ENCODE peak calls at places on chromosome 10, in seven cellular contexts. One of them, this sample, is unnamed.

GRCh38 chr10:71963756-71964668 is at the start of gene CHST3:
- DNase-seq in neural crest cell: peak
- DNase-seq in GM06990: no peak
- DNase-seq in CD8-positive, alpha-beta T cell: no peak
- DNase-seq in D721Med: no peak
- DNase-seq in stomach: peak
- DNase-seq in fibroblast of pulmonary artery: peak
- DNase-seq in this sample: no peak

GRCh38 chr10:15658099-15658702 is 61.5 kb downstream of the ITGA8 start:
- DNase-seq in CD8-positive, alpha-beta T cell: no peak
- DNase-seq in neural crest cell: no peak
- DNase-seq in GM06990: no peak
- DNase-seq in D721Med: no peak
- DNase-seq in fibroblast of pulmonary artery: no peak
- DNase-seq in stomach: no peak
- DNase-seq in this sample: no peak

GRCh38 chr10:13670311-13670710 is 83.5 kb downstream of the PRPF18 start:
- DNase-seq in GM06990: no peak
- DNase-seq in D721Med: no peak
- DNase-seq in stomach: no peak
- DNase-seq in CD8-positive, alpha-beta T cell: no peak
- DNase-seq in fibroblast of pulmonary artery: no peak
- DNase-seq in neural crest cell: no peak
- DNase-seq in this sample: no peak

GRCh38 chr10:79320785-79321493 is 26.3 kb upstream of the PPIF start:
- DNase-seq in fibroblast of pulmonary artery: peak
- DNase-seq in stomach: no peak
- DNase-seq in CD8-positive, alpha-beta T cell: no peak
- DNase-seq in neural crest cell: no peak
- DNase-seq in GM06990: no peak
- DNase-seq in D721Med: no peak
- DNase-seq in this sample: peak

GRCh38 chr10:6275022-6275997 is 72.6 kb downstream of the PFKFB3 start:
- DNase-seq in CD8-positive, alpha-beta T cell: peak
- DNase-seq in neural crest cell: peak
- DNase-seq in fibroblast of pulmonary artery: peak
- DNase-seq in D721Med: no peak
- DNase-seq in GM06990: peak
- DNase-seq in stomach: peak
- DNase-seq in this sample: peak

GRCh38 chr10:113111900-113112853 is 162.1 kb downstream of the TCF7L2 start:
- DNase-seq in neural crest cell: no peak
- DNase-seq in D721Med: no peak
- DNase-seq in fibroblast of pulmonary artery: peak
- DNase-seq in CD8-positive, alpha-beta T cell: no peak
- DNase-seq in GM06990: no peak
- DNase-seq in stomach: peak
- DNase-seq in this sample: no peak

GRCh38 chr10:64619068-64619467 is 1097.9 kb downstream of the REEP3 start:
- DNase-seq in stomach: no peak
- DNase-seq in fibroblast of pulmonary artery: no peak
- DNase-seq in CD8-positive, alpha-beta T cell: no peak
- DNase-seq in D721Med: no peak
- DNase-seq in GM06990: no peak
- DNase-seq in neural crest cell: no peak
- DNase-seq in this sample: no peak

GRCh38 chr10:60954045-60954444 is 10.1 kb upstream of the RHOBTB1 start:
- DNase-seq in neural crest cell: no peak
- DNase-seq in CD8-positive, alpha-beta T cell: no peak
- DNase-seq in fibroblast of pulmonary artery: no peak
- DNase-seq in GM06990: no peak
- DNase-seq in stomach: no peak
- DNase-seq in D721Med: no peak
- DNase-seq in this sample: no peak

GRCh38 chr10:121662945-121663917 is 65.0 kb upstream of the FGFR2 start:
- DNase-seq in fibroblast of pulmonary artery: no peak
- DNase-seq in CD8-positive, alpha-beta T cell: no peak
- DNase-seq in D721Med: no peak
- DNase-seq in stomach: no peak
- DNase-seq in neural crest cell: peak
- DNase-seq in GM06990: no peak
- DNase-seq in this sample: no peak

GRCh38 chr10:7895699-7896090 is 77.4 kb downstream of the TAF3 start:
- DNase-seq in fibroblast of pulmonary artery: peak
- DNase-seq in D721Med: no peak
- DNase-seq in GM06990: no peak
- DNase-seq in neural crest cell: no peak
- DNase-seq in CD8-positive, alpha-beta T cell: no peak
- DNase-seq in stomach: no peak
- DNase-seq in this sample: no peak

GRCh38 chr10:22505923-22506685 is 160.8 kb downstream of the SPAG6 start:
- DNase-seq in GM06990: no peak
- DNase-seq in fibroblast of pulmonary artery: no peak
- DNase-seq in stomach: peak
- DNase-seq in CD8-positive, alpha-beta T cell: peak
- DNase-seq in neural crest cell: no peak
- DNase-seq in D721Med: no peak
- DNase-seq in this sample: no peak

GRCh38 chr10:132199854-132200311 is 13.1 kb downstream of the DPYSL4 start:
- DNase-seq in fibroblast of pulmonary artery: no peak
- DNase-seq in GM06990: no peak
- DNase-seq in CD8-positive, alpha-beta T cell: no peak
- DNase-seq in stomach: no peak
- DNase-seq in neural crest cell: no peak
- DNase-seq in D721Med: no peak
- DNase-seq in this sample: no peak

GRCh38 chr10:13227031-13227430 is 7.1 kb downstream of the UCMA start:
- DNase-seq in D721Med: no peak
- DNase-seq in fibroblast of pulmonary artery: no peak
- DNase-seq in CD8-positive, alpha-beta T cell: no peak
- DNase-seq in GM06990: no peak
- DNase-seq in stomach: no peak
- DNase-seq in neural crest cell: no peak
- DNase-seq in this sample: no peak

GRCh38 chr10:47347303-47347675 is 874 bp upstream of the RBP3 start:
- DNase-seq in fibroblast of pulmonary artery: no peak
- DNase-seq in stomach: no peak
- DNase-seq in GM06990: no peak
- DNase-seq in CD8-positive, alpha-beta T cell: no peak
- DNase-seq in neural crest cell: no peak
- DNase-seq in D721Med: no peak
- DNase-seq in this sample: no peak

GRCh38 chr10:57996536-57996935 is 271.2 kb downstream of the IPMK start:
- DNase-seq in CD8-positive, alpha-beta T cell: no peak
- DNase-seq in D721Med: no peak
- DNase-seq in neural crest cell: no peak
- DNase-seq in GM06990: no peak
- DNase-seq in fibroblast of pulmonary artery: no peak
- DNase-seq in stomach: no peak
- DNase-seq in this sample: no peak

GRCh38 chr10:71621783-71622526 is 97.6 kb downstream of the C10orf105 start:
- DNase-seq in stomach: no peak
- DNase-seq in CD8-positive, alpha-beta T cell: no peak
- DNase-seq in D721Med: no peak
- DNase-seq in fibroblast of pulmonary artery: peak
- DNase-seq in neural crest cell: no peak
- DNase-seq in GM06990: no peak
- DNase-seq in this sample: no peak

GRCh38 chr10:111986079-111986478 is 197.5 kb downstream of the GPAM start:
- DNase-seq in stomach: no peak
- DNase-seq in D721Med: no peak
- DNase-seq in neural crest cell: no peak
- DNase-seq in CD8-positive, alpha-beta T cell: no peak
- DNase-seq in fibroblast of pulmonary artery: no peak
- DNase-seq in GM06990: no peak
- DNase-seq in this sample: no peak

GRCh38 chr10:130206216-130206737 is 70.1 kb downstream of the GLRX3 start:
- DNase-seq in stomach: no peak
- DNase-seq in CD8-positive, alpha-beta T cell: no peak
- DNase-seq in fibroblast of pulmonary artery: no peak
- DNase-seq in neural crest cell: no peak
- DNase-seq in GM06990: no peak
- DNase-seq in D721Med: no peak
- DNase-seq in this sample: peak

GRCh38 chr10:95580140-95580539 is 19.0 kb upstream of the SORBS1 start:
- DNase-seq in D721Med: no peak
- DNase-seq in GM06990: no peak
- DNase-seq in neural crest cell: no peak
- DNase-seq in fibroblast of pulmonary artery: no peak
- DNase-seq in stomach: no peak
- DNase-seq in CD8-positive, alpha-beta T cell: no peak
- DNase-seq in this sample: no peak
- TF ChIP-seq CTCF in D721Med: no peak
- TF ChIP-seq CTCF in GM06990: no peak
- TF ChIP-seq CTCF in neural crest cell: no peak
- TF ChIP-seq CTCF in fibroblast of pulmonary artery: no peak
- TF ChIP-seq CTCF in stomach: no peak
- TF ChIP-seq CTCF in CD8-positive, alpha-beta T cell: no peak
- TF ChIP-seq CTCF in this sample: no peak

GRCh38 chr10:70505908-70506307 is 27.3 kb downstream of the PALD1 start:
- DNase-seq in stomach: no peak
- DNase-seq in CD8-positive, alpha-beta T cell: no peak
- DNase-seq in neural crest cell: no peak
- DNase-seq in GM06990: no peak
- DNase-seq in fibroblast of pulmonary artery: no peak
- DNase-seq in D721Med: no peak
- DNase-seq in this sample: no peak
- TF ChIP-seq CTCF in stomach: no peak
- TF ChIP-seq CTCF in CD8-positive, alpha-beta T cell: no peak
- TF ChIP-seq CTCF in neural crest cell: no peak
- TF ChIP-seq CTCF in GM06990: no peak
- TF ChIP-seq CTCF in fibroblast of pulmonary artery: no peak
- TF ChIP-seq CTCF in D721Med: no peak
- TF ChIP-seq CTCF in this sample: no peak

DNA sequence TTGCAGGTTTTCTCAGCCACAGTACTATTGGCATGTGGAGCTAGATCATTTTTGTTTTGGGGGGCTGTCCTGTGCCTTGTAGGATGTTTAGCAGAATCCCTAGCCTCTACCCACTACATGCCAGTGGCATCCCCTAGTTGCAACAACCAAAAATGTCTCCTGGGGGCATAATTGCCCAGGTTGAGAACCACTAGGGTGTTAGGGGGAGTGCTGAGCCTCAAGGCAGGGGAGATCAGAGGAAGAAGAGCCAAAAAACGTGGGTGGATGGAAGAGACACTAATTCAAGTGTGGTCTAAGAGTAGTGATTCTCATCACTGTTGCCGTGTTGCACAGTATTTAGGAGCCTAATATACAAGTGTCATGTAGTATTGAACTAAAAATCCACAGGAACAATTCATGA is 31.7 kb upstream of the CCNY start:
- DNase-seq in stomach: no peak
- DNase-seq in fibroblast of pulmonary artery: no peak
- DNase-seq in D721Med: no peak
- DNase-seq in GM06990: no peak
- DNase-seq in CD8-positive, alpha-beta T cell: no peak
- DNase-seq in neural crest cell: no peak
- DNase-seq in this sample: no peak
- TF ChIP-seq CTCF in stomach: no peak
- TF ChIP-seq CTCF in fibroblast of pulmonary artery: no peak
- TF ChIP-seq CTCF in D721Med: no peak
- TF ChIP-seq CTCF in GM06990: no peak
- TF ChIP-seq CTCF in CD8-positive, alpha-beta T cell: no peak
- TF ChIP-seq CTCF in neural crest cell: no peak
- TF ChIP-seq CTCF in this sample: no peak

GRCh38 chr10:80500572-80501380 is 36.9 kb upstream of the SH2D4B start:
- DNase-seq in neural crest cell: no peak
- DNase-seq in stomach: peak
- DNase-seq in GM06990: peak
- DNase-seq in CD8-positive, alpha-beta T cell: no peak
- DNase-seq in fibroblast of pulmonary artery: peak
- DNase-seq in D721Med: no peak
- DNase-seq in this sample: peak
- TF ChIP-seq CTCF in neural crest cell: no peak
- TF ChIP-seq CTCF in stomach: no peak
- TF ChIP-seq CTCF in GM06990: no peak
- TF ChIP-seq CTCF in CD8-positive, alpha-beta T cell: no peak
- TF ChIP-seq CTCF in fibroblast of pulmonary artery: no peak
- TF ChIP-seq CTCF in D721Med: no peak
- TF ChIP-seq CTCF in this sample: no peak

DNA sequence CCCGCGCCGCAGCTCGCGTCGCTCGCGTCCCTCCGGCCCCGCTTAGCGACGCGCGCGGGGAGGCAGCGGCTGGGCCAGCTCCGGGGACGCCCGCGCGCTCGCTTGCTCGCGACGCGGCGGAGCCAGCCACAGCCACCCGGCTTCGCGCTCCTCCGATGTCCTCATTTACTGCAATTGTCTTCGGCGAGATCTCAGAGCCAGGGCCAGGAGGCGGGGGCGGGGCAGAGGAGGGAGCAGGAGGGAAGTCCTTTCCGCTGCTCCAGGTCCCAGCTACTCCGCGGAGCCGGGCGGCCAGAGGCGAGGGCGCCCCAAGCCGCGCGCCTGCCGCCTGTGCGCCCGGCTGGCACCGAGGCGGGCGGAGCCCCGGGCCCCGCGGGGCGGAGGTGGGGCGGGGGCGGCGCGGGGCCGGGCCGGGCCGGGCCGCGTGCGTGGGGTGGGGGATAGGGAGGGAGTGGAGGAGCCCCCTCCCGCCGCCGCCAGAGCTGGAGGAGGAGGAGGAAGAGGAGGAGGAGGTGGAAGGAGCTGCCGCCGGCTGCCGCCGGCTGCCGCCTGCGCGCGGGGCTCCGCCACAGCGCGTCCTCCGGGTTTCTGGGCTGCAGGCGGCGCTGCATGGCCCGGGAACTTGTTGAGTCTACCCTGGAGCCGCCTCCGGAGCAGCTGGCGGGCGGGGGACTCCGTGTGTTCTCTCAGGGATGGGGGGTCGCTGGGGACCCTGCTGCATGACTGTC is at the start of gene INSYN2A:
- DNase-seq in CD8-positive, alpha-beta T cell: no peak
- DNase-seq in D721Med: no peak
- DNase-seq in GM06990: no peak
- DNase-seq in neural crest cell: peak
- DNase-seq in stomach: no peak
- DNase-seq in fibroblast of pulmonary artery: peak
- DNase-seq in this sample: no peak
- TF ChIP-seq CTCF in CD8-positive, alpha-beta T cell: no peak
- TF ChIP-seq CTCF in D721Med: peak
- TF ChIP-seq CTCF in GM06990: no peak
- TF ChIP-seq CTCF in neural crest cell: peak
- TF ChIP-seq CTCF in stomach: no peak
- TF ChIP-seq CTCF in fibroblast of pulmonary artery: peak
- TF ChIP-seq CTCF in this sample: no peak

This sample was measured in CD14-positive monocyte.